ENCODE peak calls at places on chromosomes 5 and 9, in eight cellular contexts. R, E, Z, I, G, Y, T and H are unnamed samples. For H3K27me3, the result is how much of the 10 kb centered on the place peaks cover.

GRCh38 chr9:120757268-120757900 is 35.8 kb downstream of the FBXW2 start:
- DNase-seq in R (no peak), E (no peak), Z (no peak), I (no peak), G (no peak), Y (no peak), T (no peak), H (no peak)

GRCh38 chr5:1565737-1566734 is 42.3 kb upstream of the LPCAT1 start:
- DNase-seq in R (no peak), E (no peak), Z (no peak), I (no peak), G (no peak), Y (no peak), T (no peak), H (no peak)

GRCh38 chr5:57171818-57172465 is 1.9 kb upstream of the GPBP1 start:
- DNase-seq in R (no peak), E (peak), Z (peak), I (peak), G (no peak), Y (no peak), T (no peak), H (no peak)

GRCh38 chr5:171388816-171389168 is 1.1 kb downstream of the NPM1 start:
- DNase-seq in R (no peak), E (no peak), Z (no peak), I (no peak), G (no peak), Y (no peak), T (no peak), H (no peak)

GRCh38 chr9:33222031-33222430 is 17.9 kb upstream of the SPINK4 start:
- DNase-seq in R (no peak), E (no peak), Z (no peak), I (no peak), G (no peak), Y (no peak), T (no peak), H (no peak)

GRCh38 chr5:97844797-97845196 is 661.8 kb upstream of the RIOK2 start:
- DNase-seq in R (no peak), E (no peak), Z (no peak), I (no peak), G (no peak), Y (no peak), T (no peak), H (no peak)

GRCh38 chr5:127960126-127960744 is 123.3 kb upstream of the SLC12A2 start:
- DNase-seq in R (no peak), E (no peak), Z (no peak), I (no peak), G (no peak), Y (no peak), T (no peak), H (no peak)

GRCh38 chr9:7153566-7153965 is 395.8 kb downstream of the KDM4C start:
- DNase-seq in R (no peak), E (peak), Z (no peak), I (no peak), G (no peak), Y (no peak), T (no peak), H (no peak)

GRCh38 chr5:77640577-77641396 is 2.3 kb upstream of the OTP start:
- DNase-seq in R (no peak), E (no peak), Z (no peak), I (no peak), G (no peak), Y (no peak), T (no peak), H (no peak)
- H3K27me3 ChIP-seq in R (half or more), E (half or more), Z (half or more), I (half or more), G (under half), Y (under half), T (half or more), H (half or more)

GRCh38 chr9:116550728-116551436 is 136.2 kb upstream of the TRIM32 start:
- DNase-seq in R (no peak), E (peak), Z (no peak), I (no peak), G (peak), Y (peak), T (no peak), H (no peak)
- H3K27ac ChIP-seq in R (no peak), E (peak), Z (no peak), I (no peak), G (no peak), Y (peak), T (no peak), H (no peak)

GRCh38 chr5:88676637-88677481 is 206.1 kb downstream of the MEF2C start:
- DNase-seq in R (no peak), E (no peak), Z (no peak), I (no peak), G (no peak), Y (no peak), T (no peak), H (no peak)
- H3K27me3 ChIP-seq in R (half or more), E (half or more), Z (half or more), I (half or more), G (under half), Y (under half), T (half or more), H (under half)

GRCh38 chr9:95935861-95936578 is 60.5 kb downstream of the ERCC6L2 start:
- DNase-seq in R (no peak), E (no peak), Z (no peak), I (no peak), G (no peak), Y (no peak), T (no peak), H (no peak)
- H3K27ac ChIP-seq in R (no peak), E (no peak), Z (no peak), I (no peak), G (no peak), Y (no peak), T (no peak), H (no peak)

DNA sequence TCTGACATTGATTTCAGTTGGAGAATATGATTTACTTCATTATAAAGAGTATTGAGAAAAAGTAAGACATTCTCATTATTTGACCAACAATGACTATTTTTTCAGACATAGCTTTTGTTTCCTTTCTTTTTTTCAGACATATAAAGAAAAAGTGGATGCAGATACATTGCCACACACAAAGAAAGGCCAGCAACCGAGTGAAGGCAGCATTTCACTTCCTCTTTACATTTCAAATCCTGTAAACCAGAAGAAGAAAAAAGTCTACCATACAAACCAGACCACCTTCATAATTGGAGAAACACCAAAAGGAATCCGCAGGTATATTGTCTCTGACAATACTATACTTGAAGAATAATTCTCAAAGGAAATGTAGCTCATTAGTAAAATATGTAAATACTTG is 128.9 kb downstream of the ERCC6L2 start:
- DNase-seq in R (no peak), E (no peak), Z (no peak), I (no peak), G (no peak), Y (no peak), T (no peak), H (no peak)
- H3K27me3 ChIP-seq in R (under half), E (under half), Z (under half), I (under half), G (under half), Y (under half), T (under half), H (under half)

DNA sequence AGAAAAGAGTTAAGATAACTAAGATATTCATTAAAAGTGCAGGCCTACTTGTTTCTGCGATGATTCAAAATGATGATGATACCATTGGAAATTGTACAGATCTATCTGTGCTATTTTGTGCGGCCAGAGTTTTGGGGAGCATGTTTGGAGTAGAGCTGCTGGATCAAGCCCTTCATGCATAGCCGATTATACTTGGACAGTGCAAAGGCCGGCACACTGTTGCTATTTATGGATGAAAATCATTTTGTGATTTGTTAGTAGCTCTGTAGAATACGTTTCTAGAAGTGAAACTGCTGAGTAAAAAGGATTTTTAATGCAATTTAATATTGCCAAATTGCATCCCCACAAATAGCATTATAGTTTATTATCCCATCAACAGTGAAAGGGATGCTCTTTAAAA is 82.1 kb upstream of the NMUR2 start:
- DNase-seq in R (no peak), E (no peak), Z (no peak), I (no peak), G (no peak), Y (no peak), T (no peak), H (no peak)
- H3K27ac ChIP-seq in R (no peak), E (no peak), Z (no peak), I (no peak), G (no peak), Y (no peak), T (no peak), H (no peak)

DNA sequence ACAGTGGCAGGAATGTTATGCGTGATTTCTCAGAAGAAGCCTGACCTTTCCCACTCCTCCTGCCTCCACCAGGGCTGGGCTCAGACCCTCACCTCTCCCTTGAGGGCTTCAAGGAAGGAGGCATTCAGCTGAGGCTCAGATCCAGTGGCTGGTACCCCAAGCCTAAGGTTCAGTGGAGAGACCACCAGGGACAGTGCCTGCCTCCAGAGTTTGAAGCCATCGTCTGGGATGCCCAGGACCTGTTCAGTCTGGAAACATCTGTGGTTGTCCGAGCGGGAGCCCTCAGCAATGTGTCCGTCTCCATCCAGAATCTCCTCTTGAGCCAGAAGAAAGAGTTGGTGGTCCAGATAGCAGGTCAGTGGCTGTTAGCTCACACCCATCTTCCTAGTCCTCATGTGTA is 9.9 kb downstream of the BTNL9 start:
- DNase-seq in R (no peak), E (no peak), Z (no peak), I (no peak), G (no peak), Y (no peak), T (no peak), H (no peak)
- H3K27me3 ChIP-seq in R (under half), E (under half), Z (half or more), I (under half), G (under half), Y (under half), T (under half), H (under half)

GRCh38 chr5:129243058-129243457 is 148.5 kb downstream of the ISOC1 start:
- DNase-seq in R (no peak), E (peak), Z (no peak), I (no peak), G (no peak), Y (no peak), T (no peak), H (no peak)
- H3K27ac ChIP-seq in R (no peak), E (no peak), Z (no peak), I (no peak), G (no peak), Y (no peak), T (no peak), H (no peak)